ENCODE peak calls at places on chromosomes 5 and 9, in six cellular contexts. C, H, T, P, O and V are unnamed samples.

GRCh38 chr9:104879555-104880318 is 48.2 kb downstream of the ABCA1 start:
- DNase-seq in P (no peak), O (no peak), C (no peak), H (no peak), T (no peak), V (no peak)

GRCh38 chr5:25649628-25650265 is 1005.0 kb upstream of the CDH10 start:
- DNase-seq in C (no peak), T (no peak), P (peak; percentile 69), H (no peak), O (no peak), V (no peak)

GRCh38 chr5:179334017-179334765 is 11.1 kb downstream of the ADAMTS2 start:
- DNase-seq in C (no peak), T (no peak), H (no peak), O (no peak), P (no peak), V (no peak)

GRCh38 chr9:136978073-136978864 is 965 bp downstream of the PTGDS start:
- DNase-seq in O (peak; percentile 85), C (no peak), T (peak; percentile 89), H (peak; percentile 67), P (peak; percentile 16), V (peak; percentile 95)

GRCh38 chr5:88666761-88667186 is 216.2 kb downstream of the MEF2C start:
- DNase-seq in H (no peak), C (no peak), O (no peak), T (no peak), P (peak; percentile 10), V (peak; percentile 49)

GRCh38 chr5:78734094-78734845 is 85.7 kb upstream of the LHFPL2 start:
- DNase-seq in T (no peak), H (no peak), O (no peak), C (no peak), P (no peak), V (no peak)

GRCh38 chr5:43560128-43560527 is 3.3 kb upstream of the PAIP1 start:
- DNase-seq in T (no peak), P (peak; percentile 23), H (no peak), O (no peak), C (peak; percentile 50), V (no peak)

GRCh38 chr9:31393240-31393639 is 991.2 kb upstream of the ACO1 start:
- DNase-seq in H (no peak), C (no peak), T (no peak), O (no peak), P (no peak), V (no peak)

GRCh38 chr9:30075451-30076199 is 2308.8 kb upstream of the ACO1 start:
- DNase-seq in P (peak; percentile 80), O (no peak), H (no peak), C (peak; percentile 61), T (no peak), V (no peak)

GRCh38 chr5:151202381-151203139 is 21.3 kb downstream of the CCDC69 start:
- DNase-seq in P (peak; percentile 94), C (no peak), H (peak; percentile 29), T (no peak), O (no peak), V (no peak)

GRCh38 chr9:35488566-35489312 is 1.2 kb upstream of the RUSC2 start:
- DNase-seq in C (no peak), O (no peak), P (no peak), T (no peak), H (no peak), V (no peak)

GRCh38 chr9:696332-697090 is 145.0 kb upstream of the DMRT1 start:
- DNase-seq in O (no peak), P (peak; percentile 70), T (peak; percentile 45), C (peak; percentile 65), H (no peak), V (no peak)

GRCh38 chr9:132447346-132447745 is 37.3 kb downstream of the CFAP77 start:
- DNase-seq in T (no peak), H (no peak), C (no peak), O (no peak), P (no peak), V (peak; percentile 78)
- TF ChIP-seq CTCF in T (no peak), H (no peak), C (no peak), O (no peak), P (no peak), V (peak; percentile 60)

DNA sequence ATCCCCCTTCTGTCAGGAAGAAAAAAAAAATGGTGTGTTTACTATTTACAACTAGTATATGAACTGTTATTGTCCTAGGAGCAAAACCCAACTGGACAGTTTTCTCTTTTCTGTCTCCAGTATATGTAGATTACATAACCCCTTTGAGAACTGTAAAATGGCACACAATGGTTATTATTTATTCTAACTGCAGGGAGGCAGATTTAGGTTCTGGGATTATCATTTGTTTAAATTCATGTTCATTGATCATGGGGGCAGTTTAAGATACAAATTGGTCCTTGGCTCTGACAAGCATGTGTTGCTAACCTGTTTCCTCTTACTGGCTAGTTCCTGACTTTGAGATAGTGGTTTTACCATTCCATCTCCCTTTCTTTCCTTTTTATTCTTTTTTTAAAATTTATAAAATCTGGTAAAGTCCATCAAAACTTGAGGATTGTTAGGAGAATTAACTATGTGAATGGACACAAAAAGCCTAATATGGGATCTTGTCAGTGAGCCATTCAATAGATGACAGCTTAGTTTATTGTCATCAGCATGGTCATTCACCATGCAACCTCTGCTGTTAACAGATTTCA is 209.9 kb upstream of the PAPPA start:
- DNase-seq in T (no peak), H (no peak), C (no peak), O (no peak), P (no peak), V (no peak)
- H3K4me1 ChIP-seq in T (peaks cover 43% of the 10 kb centered on the region), H (peaks cover 8% of the 10 kb centered on the region), C (peaks cover 22% of the 10 kb centered on the region), O (no peaks in the 10 kb centered on the region), P (peaks cover 24% of the 10 kb centered on the region), V (peaks cover 9% of the 10 kb centered on the region)

GRCh38 chr9:89576404-89576824 is 28.4 kb upstream of the GADD45G start:
- DNase-seq in C (no peak), T (no peak), P (peak; percentile 48), O (no peak), H (peak; percentile 27), V (peak; percentile 27)
- TF ChIP-seq CTCF in C (peak; percentile 88), T (peak; percentile 79), P (peak; percentile 68), O (peak; percentile 53), H (peak; percentile 81), V (peak; percentile 84)

GRCh38 chr5:124701873-124702272 is 44.6 kb downstream of the ZNF608 start:
- DNase-seq in C (no peak), T (no peak), H (no peak), O (no peak), P (no peak), V (no peak)
- H3K4me1 ChIP-seq in C (no peaks in the 10 kb centered on the region), T (peaks cover 77% of the 10 kb centered on the region), H (no peaks in the 10 kb centered on the region), O (peaks cover 30% of the 10 kb centered on the region), P (no peaks in the 10 kb centered on the region), V (peaks cover 99% of the 10 kb centered on the region)

DNA sequence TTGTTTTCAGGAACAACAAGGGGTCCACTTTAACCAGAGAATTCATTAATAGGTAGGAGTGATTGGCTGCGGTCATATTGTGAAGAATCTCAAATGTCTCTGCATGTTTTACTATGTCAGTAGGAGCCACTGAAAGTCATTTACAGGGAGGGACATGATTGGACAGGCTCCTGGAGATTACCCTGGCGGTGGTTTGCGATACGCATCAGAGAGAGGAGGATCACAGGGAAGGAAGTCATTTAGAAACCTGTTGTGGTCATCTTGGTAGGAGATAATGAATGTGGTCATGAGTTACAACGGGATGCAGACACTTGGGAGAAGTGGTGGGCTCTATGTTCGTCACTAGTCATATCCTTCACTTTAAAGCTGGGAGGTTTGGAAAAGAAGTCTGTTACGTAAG is 262.8 kb downstream of the FAM114A2 start:
- DNase-seq in O (no peak), H (no peak), P (no peak), C (no peak), T (no peak), V (no peak)
- TF ChIP-seq CTCF in O (no peak), H (no peak), P (no peak), C (no peak), T (no peak), V (no peak)

GRCh38 chr5:17317499-17317898 is 100.1 kb downstream of the BASP1 start:
- DNase-seq in H (no peak), T (no peak), P (no peak), C (no peak), O (no peak), V (no peak)

GRCh38 chr5:17316973-17317459 is 99.6 kb downstream of the BASP1 start:
- DNase-seq in H (no peak), C (peak; percentile 76), T (no peak), O (no peak), P (peak; percentile 86), V (no peak)

GRCh38 chr5:17312358-17312757 is 94.9 kb downstream of the BASP1 start:
- DNase-seq in H (no peak), O (no peak), T (no peak), C (no peak), P (no peak), V (no peak)

GRCh38 chr5:17315710-17316221 is 98.3 kb downstream of the BASP1 start:
- DNase-seq in O (no peak), T (no peak), H (no peak), P (peak; percentile 71), C (no peak), V (no peak)

GRCh38 chr5:17314907-17315471 is 97.6 kb downstream of the BASP1 start:
- DNase-seq in P (no peak), C (peak; percentile 17), O (no peak), H (no peak), T (no peak), V (no peak)
- H3K4me1 ChIP-seq in P (peaks cover 41% of the 10 kb centered on the region), C (peaks cover 48% of the 10 kb centered on the region), O (peaks cover 18% of the 10 kb centered on the region), H (no peaks in the 10 kb centered on the region), T (no peaks in the 10 kb centered on the region), V (peaks cover 7% of the 10 kb centered on the region)

GRCh38 chr5:169002941-169003555 is 297.9 kb downstream of the SLIT3 start:
- DNase-seq in H (no peak), T (no peak), C (no peak), P (no peak), O (no peak), V (no peak)
- TF ChIP-seq CTCF in H (no peak), T (no peak), C (no peak), P (no peak), O (no peak), V (no peak)